ENCODE peak calls at places on chromosomes 6 and 20, in eight cellular contexts. F, J, K, Q, W, B, A and M are unnamed samples.

GRCh38 chr6:56593801-56594318 is 48.8 kb downstream of the DST start:
- DNase-seq in F (no peak), A (no peak), K (peak; percentile 6), W (peak; percentile 54), Q (no peak), J (no peak), B (no peak), M (peak; percentile 9)

GRCh38 chr6:139648430-139649000 is 274.1 kb upstream of the CITED2 start:
- DNase-seq in W (no peak), B (no peak), F (no peak), K (no peak), A (no peak), J (no peak), Q (no peak), M (no peak)

GRCh38 chr6:125868996-125869395 is 78.2 kb downstream of the NCOA7 start:
- DNase-seq in W (no peak), J (no peak), B (no peak), A (no peak), K (peak; percentile 27), Q (peak; percentile 26), F (no peak), M (no peak)

GRCh38 chr20:47150403-47151152 is 205.9 kb downstream of the ZMYND8 start:
- DNase-seq in K (peak; percentile 87), W (peak; percentile 76), Q (peak; percentile 58), F (peak; percentile 75), A (no peak), B (peak; percentile 81), J (peak; percentile 54), M (peak; percentile 46)

GRCh38 chr20:32562495-32562911 is 22.6 kb downstream of the NOL4L start:
- DNase-seq in J (no peak), K (no peak), Q (no peak), W (no peak), F (no peak), A (no peak), B (no peak), M (no peak)

GRCh38 chr6:111804627-111805235 is 68.5 kb downstream of the FYN start:
- DNase-seq in Q (no peak), F (no peak), J (no peak), W (peak; percentile 66), B (no peak), A (no peak), K (peak; percentile 88), M (peak; percentile 85)

GRCh38 chr6:162854734-162855191 is 127.0 kb downstream of the PACRG start:
- DNase-seq in W (no peak), F (no peak), B (no peak), J (no peak), K (no peak), Q (no peak), A (no peak), M (no peak)

GRCh38 chr6:154447929-154448328 is 62.6 kb downstream of the CNKSR3 start:
- DNase-seq in K (peak; percentile 79), B (no peak), W (no peak), Q (no peak), F (no peak), A (no peak), J (no peak), M (no peak)

GRCh38 chr6:17585766-17586502 is 14.2 kb upstream of the FAM8A1 start:
- DNase-seq in J (peak; percentile 27), K (no peak), B (no peak), W (no peak), Q (no peak), F (peak; percentile 88), A (no peak), M (no peak)

GRCh38 chr6:149925253-149925973 is 2.5 kb upstream of the RAET1G start:
- DNase-seq in Q (peak; percentile 34), B (no peak), A (peak; percentile 47), F (no peak), J (no peak), W (peak; percentile 14), K (peak; percentile 38), M (no peak)

GRCh38 chr20:11376998-11377397 is 540.7 kb upstream of the BTBD3 start:
- DNase-seq in J (peak; percentile 99), W (no peak), Q (no peak), K (no peak), B (no peak), A (no peak), F (no peak), M (no peak)

GRCh38 chr6:168640181-168640580 is 199.2 kb downstream of the SMOC2 start:
- DNase-seq in A (no peak), K (no peak), W (no peak), J (no peak), F (no peak), Q (no peak), B (peak; percentile 29), M (no peak)

GRCh38 chr6:87661016-87661415 is 41.0 kb downstream of the AKIRIN2 start:
- DNase-seq in K (peak; percentile 59), B (no peak), A (no peak), J (no peak), Q (no peak), F (no peak), W (peak; percentile 50), M (no peak)

GRCh38 chr6:166424431-166424830 is 41.7 kb upstream of the MPC1 start:
- DNase-seq in J (no peak), F (no peak), W (no peak), K (no peak), B (no peak), A (no peak), Q (no peak), M (no peak)

GRCh38 chr20:46118481-46119020 is 437 bp downstream of the CD40 start:
- DNase-seq in A (peak; percentile 63), W (no peak), K (peak; percentile 33), Q (peak; percentile 43), F (no peak), J (no peak), B (peak; percentile 72), M (peak; percentile 16)

GRCh38 chr6:31354248-31354647 is 2.7 kb downstream of the HLA-B start:
- DNase-seq in Q (no peak), K (no peak), B (no peak), J (no peak), W (no peak), A (no peak), F (no peak), M (peak; percentile 33)

GRCh38 chr20:24018796-24019195 is 30.2 kb upstream of the GGTLC1 start:
- DNase-seq in Q (no peak), K (no peak), B (no peak), A (no peak), F (no peak), J (peak; percentile 82), W (peak; percentile 2), M (no peak)

GRCh38 chr20:38446441-38447209 is 11.5 kb upstream of the SNHG17 start:
- DNase-seq in J (peak; percentile 84), A (peak; percentile 93), W (peak; percentile 97), F (peak; percentile 89), B (peak; percentile 94), Q (peak; percentile 91), K (peak; percentile 97), M (peak; percentile 85)

GRCh38 chr20:38447931-38448675 is 13.0 kb upstream of the SNHG17 start:
- DNase-seq in F (no peak), Q (no peak), W (no peak), B (no peak), K (no peak), A (no peak), J (no peak), M (no peak)

GRCh38 chr20:38445901-38446425 is 10.8 kb upstream of the SNHG17 start:
- DNase-seq in F (no peak), Q (no peak), A (peak; percentile 45), K (no peak), J (no peak), B (no peak), W (no peak), M (no peak)

GRCh38 chr20:38447251-38447661 is 12.1 kb upstream of the SNHG17 start:
- DNase-seq in A (no peak), J (no peak), F (no peak), W (no peak), K (no peak), B (no peak), Q (no peak), M (no peak)

DNA sequence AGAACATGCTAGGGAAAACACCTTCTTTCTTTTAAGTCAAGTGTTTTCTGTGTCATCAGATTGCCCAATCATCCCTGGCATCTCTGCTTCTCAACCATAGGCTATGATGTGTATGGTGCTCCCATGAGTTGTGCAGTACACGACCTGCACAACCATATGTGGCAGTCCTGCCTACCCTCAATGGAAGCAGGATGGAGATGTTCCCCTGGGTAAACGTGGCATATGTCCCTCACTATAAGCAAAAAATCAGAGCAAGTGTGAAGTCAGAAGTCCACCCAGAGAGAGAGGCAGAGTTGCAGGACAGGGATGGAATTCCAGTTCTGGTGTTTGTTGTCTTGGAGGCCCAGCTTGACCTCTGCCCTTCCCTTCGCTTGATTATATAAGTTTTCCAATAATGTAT is 10.3 kb upstream of the SNHG17 start:
- DNase-seq in Q (no peak), K (no peak), F (no peak), W (no peak), J (no peak), B (no peak), A (no peak), M (no peak)
- H3K9me3 ChIP-seq in Q (no peaks in the 10 kb centered on the region), K (no peaks in the 10 kb centered on the region), F (no peaks in the 10 kb centered on the region), W (no peaks in the 10 kb centered on the region), J (no peaks in the 10 kb centered on the region), B (no peaks in the 10 kb centered on the region), A (no peaks in the 10 kb centered on the region), M (no peaks in the 10 kb centered on the region)

GRCh38 chr20:37309290-37309689 is 19.8 kb downstream of the MANBAL start:
- DNase-seq in Q (no peak), A (no peak), K (no peak), J (no peak), W (no peak), B (no peak), F (no peak), M (no peak)
- H3K4me1 ChIP-seq in Q (peaks cover 22% of the 10 kb centered on the region), A (peaks cover 42% of the 10 kb centered on the region), K (peaks cover 33% of the 10 kb centered on the region), J (peaks cover 53% of the 10 kb centered on the region), W (peaks cover 20% of the 10 kb centered on the region), B (peaks cover 74% of the 10 kb centered on the region), F (no peaks in the 10 kb centered on the region), M (peaks cover 3% of the 10 kb centered on the region)

GRCh38 chr20:29349836-29350235 is 1907.6 kb upstream of the DEFB115 start:
- DNase-seq in J (no peak), F (no peak), A (no peak), Q (no peak), B (no peak), K (no peak), W (no peak), M (no peak)
- H3K9me3 ChIP-seq in J (peaks cover 28% of the 10 kb centered on the region), F (no peaks in the 10 kb centered on the region), A (no peaks in the 10 kb centered on the region), Q (no peaks in the 10 kb centered on the region), B (no peaks in the 10 kb centered on the region), K (no peaks in the 10 kb centered on the region), W (no peaks in the 10 kb centered on the region), M (no peaks in the 10 kb centered on the region)

DNA sequence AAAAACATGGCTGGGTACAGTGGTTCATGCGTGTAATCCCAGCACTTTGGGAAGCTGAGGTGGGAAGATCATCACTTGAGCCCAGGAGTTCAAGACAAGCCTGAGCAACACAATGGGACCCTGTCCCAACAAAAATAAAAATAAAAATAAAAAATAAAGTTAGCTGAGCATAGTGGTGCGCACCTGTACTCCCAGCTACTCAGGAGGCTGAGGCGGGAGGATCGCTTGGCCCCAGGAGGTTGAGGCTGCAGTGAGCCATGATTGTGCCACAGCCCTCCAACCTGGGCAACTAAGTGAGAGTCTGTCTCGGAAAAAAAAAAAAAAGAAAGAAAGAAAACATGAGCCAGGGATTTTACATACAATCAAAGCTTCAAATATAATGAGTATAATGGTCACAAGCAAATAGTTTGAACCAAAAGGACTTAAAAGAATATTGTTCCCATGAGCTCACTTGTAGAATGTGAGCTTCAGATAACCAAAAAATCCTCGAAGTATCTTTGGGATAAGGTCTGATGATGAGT is 31.1 kb downstream of the RANBP9 start:
- DNase-seq in J (no peak), Q (no peak), K (no peak), F (no peak), W (no peak), A (no peak), B (no peak), M (no peak)
- H3K4me1 ChIP-seq in J (no peaks in the 10 kb centered on the region), Q (no peaks in the 10 kb centered on the region), K (peaks cover 7% of the 10 kb centered on the region), F (no peaks in the 10 kb centered on the region), W (no peaks in the 10 kb centered on the region), A (peaks cover 8% of the 10 kb centered on the region), B (peaks cover 9% of the 10 kb centered on the region), M (peaks cover 56% of the 10 kb centered on the region)

GRCh38 chr6:3333263-3333662 is 74.5 kb downstream of the PSMG4 start:
- DNase-seq in J (no peak), B (no peak), K (no peak), A (no peak), Q (no peak), W (no peak), F (no peak), M (no peak)
- H3K9me3 ChIP-seq in J (no peaks in the 10 kb centered on the region), B (no peaks in the 10 kb centered on the region), K (no peaks in the 10 kb centered on the region), A (no peaks in the 10 kb centered on the region), Q (no peaks in the 10 kb centered on the region), W (no peaks in the 10 kb centered on the region), F (no peaks in the 10 kb centered on the region), M (no peaks in the 10 kb centered on the region)